ENCODE peak calls at places on chromosomes 6 and 20, in five cellular contexts. J is Peyer's patch; D is AG04450; E is IMR-90; Y is CD8-positive, alpha-beta T cell. B is an unnamed sample.

GRCh38 chr20:64150756-64151633 is 13.3 kb upstream of the MYT1 start:
- DNase-seq in J (no peak), E (no peak), Y (no peak), D (no peak), B (no peak)

GRCh38 chr20:59933296-59933848 is at the start of gene SYCP2:
- DNase-seq in D (no peak), J (peak; percentile 64), E (no peak), Y (peak; percentile 64), B (peak; percentile 62)

GRCh38 chr20:4809707-4810106 is 88.0 kb downstream of the PRND start:
- DNase-seq in E (no peak), D (no peak), Y (peak; percentile 56), J (no peak), B (no peak)

GRCh38 chr6:84135291-84135690 is 92.2 kb downstream of the CEP162 start:
- DNase-seq in D (no peak), E (no peak), Y (no peak), J (no peak), B (peak; percentile 1)

GRCh38 chr20:34542439-34542838 is 16.1 kb upstream of the MAP1LC3A start:
- DNase-seq in Y (no peak), E (no peak), D (no peak), J (no peak), B (no peak)

GRCh38 chr20:44516491-44516890 is 5.4 kb downstream of the SERINC3 start:
- DNase-seq in J (no peak), D (no peak), E (no peak), Y (no peak), B (no peak)

GRCh38 chr20:3380228-3381070 is 27.0 kb downstream of the DNAAF9 start:
- DNase-seq in Y (no peak), E (peak; percentile 49), D (no peak), J (no peak), B (no peak)

GRCh38 chr20:59022754-59023153 is 3.5 kb downstream of the TUBB1 start:
- DNase-seq in Y (no peak), J (no peak), D (no peak), E (no peak), B (no peak)

GRCh38 chr6:79984261-79984660 is 20.2 kb upstream of the TTK start:
- DNase-seq in E (no peak), Y (no peak), J (no peak), D (no peak), B (peak; percentile 62)

GRCh38 chr6:20098267-20098876 is 113.9 kb downstream of the MBOAT1 start:
- DNase-seq in Y (no peak), D (no peak), E (no peak), J (no peak), B (no peak)

GRCh38 chr6:13832778-13833177 is 18.4 kb upstream of the MCUR1 start:
- DNase-seq in D (no peak), Y (no peak), J (no peak), E (no peak), B (no peak)

DNA sequence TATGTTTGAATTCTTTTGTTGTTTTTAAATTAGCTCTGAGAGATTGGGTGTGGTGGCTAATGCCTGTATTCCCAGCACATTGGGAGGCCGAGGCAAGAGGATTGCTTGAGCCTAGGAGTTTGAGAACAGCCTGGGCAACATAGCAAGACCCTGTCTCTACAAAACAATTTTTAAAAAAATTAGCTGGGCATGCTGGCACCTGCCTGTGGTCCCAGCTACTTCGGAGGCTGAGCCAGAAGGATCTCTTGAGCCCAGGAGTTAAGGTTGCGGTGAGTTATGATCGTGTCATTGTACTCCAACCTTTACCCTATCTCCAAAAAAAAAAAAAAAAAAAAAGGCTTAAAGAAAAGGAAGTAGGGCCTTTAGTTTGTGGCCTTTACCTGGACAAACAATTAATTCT is 22.9 kb downstream of the DHX35 start:
- DNase-seq in E (no peak), Y (no peak), D (no peak), J (no peak), B (no peak)
- H3K4me3 ChIP-seq in E (no peak overlapping the region), Y (no peak overlapping the region), D (no peak overlapping the region), J (no peak overlapping the region), B (no peak overlapping the region)

GRCh38 chr6:23262864-23263263 is 693.5 kb downstream of the HDGFL1 start:
- DNase-seq in E (no peak), D (no peak), Y (no peak), J (no peak), B (no peak)
- H3K9me3 ChIP-seq in E (peaks cover 3% of the 10 kb centered on the region), D (peaks cover 7% of the 10 kb centered on the region), Y (no peaks in the 10 kb centered on the region), J (no peaks in the 10 kb centered on the region), B (no peaks in the 10 kb centered on the region)

GRCh38 chr20:25282034-25282781 is 34.3 kb downstream of the PYGB start:
- DNase-seq in J (peak; percentile 43), D (no peak), Y (no peak), E (no peak), B (no peak)
- H3K4me3 ChIP-seq in J (peak overlapping the region; percentile 24), D (no peak overlapping the region), Y (no peak overlapping the region), E (no peak overlapping the region), B (no peak overlapping the region)

GRCh38 chr20:39659010-39659409 is 696.9 kb downstream of the DHX35 start:
- DNase-seq in Y (no peak), E (no peak), D (no peak), J (no peak), B (no peak)

GRCh38 chr20:39660965-39661364 is 698.8 kb downstream of the DHX35 start:
- DNase-seq in E (no peak), Y (no peak), J (no peak), D (no peak), B (no peak)

GRCh38 chr20:39661833-39662232 is 699.7 kb downstream of the DHX35 start:
- DNase-seq in D (no peak), J (no peak), Y (no peak), E (no peak), B (peak; percentile 23)

DNA sequence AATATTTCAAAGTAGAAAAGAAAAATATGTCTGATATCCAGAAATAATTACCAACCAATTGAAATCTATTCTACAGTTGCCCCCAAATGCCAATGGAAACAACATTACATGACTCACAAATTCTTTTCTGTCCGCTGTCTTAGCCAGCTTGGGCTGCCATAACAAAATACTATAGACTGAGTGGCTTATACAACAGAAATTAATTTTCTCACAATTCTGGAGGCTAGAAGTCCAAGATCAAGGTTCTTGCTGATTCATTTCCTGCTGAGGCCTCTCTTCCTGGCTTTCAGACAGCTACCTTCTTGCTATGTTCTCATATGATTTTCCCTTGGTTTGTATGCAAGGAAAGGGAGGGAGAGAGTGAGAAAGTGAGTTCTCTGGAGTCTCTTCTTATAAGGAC is 698.1 kb downstream of the DHX35 start:
- DNase-seq in Y (no peak), D (no peak), J (no peak), E (no peak), B (peak; percentile 42)
- H3K9me3 ChIP-seq in Y (no peaks in the 10 kb centered on the region), D (no peaks in the 10 kb centered on the region), J (no peaks in the 10 kb centered on the region), E (peaks cover 3% of the 10 kb centered on the region), B (no peaks in the 10 kb centered on the region)

DNA sequence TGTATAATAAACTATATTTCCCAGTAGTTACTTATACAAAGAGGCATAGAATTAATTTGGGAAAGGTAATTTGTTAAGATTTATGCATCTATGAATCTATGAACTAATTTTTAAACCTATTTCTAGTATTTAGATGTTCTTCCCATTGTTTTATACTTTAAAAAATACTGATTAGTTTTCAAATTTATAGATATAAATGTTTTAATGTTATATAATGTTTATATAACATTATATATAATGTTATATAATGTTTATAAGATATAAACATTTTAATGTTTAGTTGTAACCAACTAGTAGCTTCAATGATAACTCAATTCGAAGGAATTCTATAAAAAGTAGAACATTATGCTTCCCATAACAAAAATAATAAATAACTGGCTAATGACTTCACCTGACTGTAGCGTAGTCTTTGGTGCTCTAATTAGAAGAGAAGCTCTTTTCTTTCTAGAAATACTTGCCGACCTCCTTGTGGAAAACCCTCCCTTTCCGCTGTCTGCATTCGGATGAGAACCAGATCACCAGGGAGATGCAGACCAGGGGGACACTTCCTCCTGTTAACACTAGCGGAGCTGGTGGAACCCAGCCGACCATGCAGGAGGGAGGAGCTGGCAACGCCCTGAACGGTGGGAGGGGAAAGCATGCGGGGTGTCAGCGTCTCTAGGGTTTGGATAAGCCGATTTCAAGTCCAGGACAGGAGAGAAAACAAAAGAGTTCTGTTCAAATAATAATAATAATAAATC is 158.4 kb downstream of the OR2B2 start:
- DNase-seq in E (peak; percentile 76), J (peak; percentile 65), Y (peak; percentile 63), D (peak; percentile 61), B (peak; percentile 99)
- H3K4me3 ChIP-seq in E (peak overlapping the region; percentile 58), J (peak overlapping the region; percentile 26), Y (peak overlapping the region; percentile 69), D (peak overlapping the region; percentile 61), B (peak overlapping the region; percentile 80)

GRCh38 chr20:55919319-55919718 is 86.0 kb downstream of the CBLN4 start:
- DNase-seq in E (no peak), Y (no peak), J (no peak), D (no peak), B (no peak)
- H3K9me3 ChIP-seq in E (peaks cover 5% of the 10 kb centered on the region), Y (no peaks in the 10 kb centered on the region), J (no peaks in the 10 kb centered on the region), D (peaks cover 12% of the 10 kb centered on the region), B (no peaks in the 10 kb centered on the region)

GRCh38 chr6:154996841-154997311 is 1.8 kb downstream of the TIAM2 start:
- DNase-seq in E (no peak), J (no peak), D (no peak), Y (no peak), B (no peak)
- H3K4me3 ChIP-seq in E (no peak overlapping the region), J (no peak overlapping the region), D (no peak overlapping the region), Y (no peak overlapping the region), B (no peak overlapping the region)

DNA sequence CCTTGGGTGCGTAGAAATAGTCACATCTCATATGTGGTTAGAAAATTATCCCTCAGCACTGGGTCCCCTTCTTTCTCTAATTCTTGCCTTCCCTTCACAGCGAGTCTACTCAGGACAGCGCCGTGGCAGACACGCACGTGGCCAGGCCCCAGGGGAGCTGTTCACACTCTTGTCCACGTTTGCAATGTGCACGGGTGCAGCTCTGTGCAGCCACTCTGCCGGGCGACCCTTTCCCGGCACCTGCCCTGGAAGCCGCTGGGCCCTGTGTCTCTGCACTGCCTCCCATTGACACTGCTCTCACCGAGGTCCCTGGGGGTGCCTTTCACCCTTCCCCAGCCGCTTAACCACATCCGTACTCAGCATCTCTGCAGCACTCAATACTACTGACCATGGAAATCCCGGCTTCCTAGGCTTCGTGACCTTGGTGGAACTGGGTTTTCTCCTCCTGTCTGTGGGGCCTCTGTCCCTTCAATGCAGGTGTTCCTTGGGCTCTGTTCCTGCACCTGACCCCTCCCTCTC is 104.9 kb downstream of the DACT2 start:
- DNase-seq in J (no peak), D (no peak), Y (no peak), E (no peak), B (no peak)
- H3K9me3 ChIP-seq in J (no peaks in the 10 kb centered on the region), D (peaks cover 77% of the 10 kb centered on the region), Y (no peaks in the 10 kb centered on the region), E (peaks cover 39% of the 10 kb centered on the region), B (no peaks in the 10 kb centered on the region)